ENCODE peak calls at places on chromosomes 3 and 15, in six cellular contexts. E, A, X, W, H and C are unnamed samples.

GRCh38 chr3:55484741-55485207 is 2.3 kb downstream of the WNT5A start:
- DNase-seq in H (no peak), W (no peak), X (no peak), A (no peak), E (no peak), C (no peak)

GRCh38 chr3:185215873-185216586 is 37.8 kb downstream of the EHHADH start:
- DNase-seq in X (no peak), E (peak), W (peak), H (no peak), A (peak), C (peak)

GRCh38 chr15:31216210-31216911 is 110.3 kb upstream of the KLF13 start:
- DNase-seq in E (peak), H (peak), W (peak), A (peak), X (peak), C (no peak)

GRCh38 chr3:139523718-139524117 is 15.8 kb downstream of the RBP1 start:
- DNase-seq in E (no peak), A (no peak), H (peak), X (no peak), W (no peak), C (no peak)

GRCh38 chr15:97745481-97746071 is 214.9 kb upstream of the ARRDC4 start:
- DNase-seq in A (peak), E (peak), W (peak), X (peak), H (peak), C (peak)

GRCh38 chr15:89587955-89588354 is 12.7 kb downstream of the TICRR start:
- DNase-seq in E (no peak), X (no peak), H (no peak), W (no peak), A (no peak), C (peak)

GRCh38 chr15:73993211-73993994 is 1.1 kb upstream of the PML start:
- DNase-seq in X (no peak), W (no peak), A (no peak), H (no peak), E (no peak), C (no peak)

GRCh38 chr15:51649659-51650521 is 27.3 kb upstream of the DMXL2 start:
- DNase-seq in H (no peak), W (peak), E (peak), X (no peak), A (peak), C (peak)

GRCh38 chr15:81923561-81924350 is 122.1 kb downstream of the MEX3B start:
- DNase-seq in W (no peak), E (no peak), A (no peak), X (no peak), H (no peak), C (no peak)

GRCh38 chr15:49946681-49947080 is 172.4 kb downstream of the ATP8B4 start:
- DNase-seq in E (no peak), H (no peak), A (no peak), X (no peak), W (no peak), C (no peak)

GRCh38 chr3:160707187-160707789 is 30.3 kb downstream of the ARL14 start:
- DNase-seq in E (peak), H (no peak), W (peak), A (no peak), X (no peak), C (peak)

GRCh38 chr3:147422934-147423599 is 13.9 kb downstream of the ZIC1 start:
- DNase-seq in E (no peak), A (no peak), H (no peak), X (peak), W (no peak), C (no peak)

GRCh38 chr15:97023131-97023844 is 692.8 kb downstream of the NR2F2 start:
- DNase-seq in W (no peak), X (no peak), A (no peak), E (no peak), H (no peak), C (peak)

GRCh38 chr3:56468184-56469106 is at the start of gene ERC2:
- DNase-seq in E (peak), A (peak), H (peak), X (peak), W (peak), C (peak)

GRCh38 chr3:44125882-44126281 is 115.8 kb upstream of the TOPAZ1 start:
- DNase-seq in E (no peak), A (no peak), H (no peak), X (no peak), W (no peak), C (no peak)

GRCh38 chr3:157082305-157082981 is 77.5 kb downstream of the CCNL1 start:
- DNase-seq in A (no peak), W (no peak), E (no peak), H (no peak), X (no peak), C (no peak)

GRCh38 chr15:47964229-47964628 is 156.6 kb upstream of the SLC24A5 start:
- DNase-seq in W (no peak), E (no peak), X (no peak), A (no peak), H (no peak), C (no peak)

GRCh38 chr15:70524470-70524869 is 238.9 kb downstream of the UACA start:
- DNase-seq in E (no peak), X (no peak), A (no peak), H (no peak), W (no peak), C (no peak)

GRCh38 chr3:43330981-43331380 is 44.6 kb downstream of the SNRK start:
- DNase-seq in X (no peak), W (no peak), H (no peak), A (no peak), E (no peak), C (no peak)

GRCh38 chr3:117063910-117064309 is 354.3 kb downstream of the TUSC7 start:
- DNase-seq in X (no peak), E (peak), W (no peak), H (no peak), A (no peak), C (no peak)

GRCh38 chr15:42094512-42094963 is at the start of gene PLA2G4D:
- DNase-seq in A (no peak), W (no peak), E (no peak), H (no peak), X (no peak), C (no peak)

GRCh38 chr3:149501524-149501923 is 27.0 kb downstream of the TM4SF4 start:
- DNase-seq in W (no peak), H (no peak), A (no peak), E (no peak), X (no peak), C (peak)

GRCh38 chr3:133490468-133491351 is 82.8 kb upstream of the CDV3 start:
- DNase-seq in W (no peak), X (no peak), E (no peak), A (no peak), H (no peak), C (no peak)

GRCh38 chr15:70532536-70533186 is 230.7 kb downstream of the UACA start:
- DNase-seq in E (no peak), A (no peak), H (peak), W (no peak), X (no peak), C (no peak)

GRCh38 chr3:46607603-46608028 is 4.7 kb upstream of the FAM240A start:
- DNase-seq in A (peak), H (peak), X (peak), W (peak), E (peak), C (no peak)

DNA sequence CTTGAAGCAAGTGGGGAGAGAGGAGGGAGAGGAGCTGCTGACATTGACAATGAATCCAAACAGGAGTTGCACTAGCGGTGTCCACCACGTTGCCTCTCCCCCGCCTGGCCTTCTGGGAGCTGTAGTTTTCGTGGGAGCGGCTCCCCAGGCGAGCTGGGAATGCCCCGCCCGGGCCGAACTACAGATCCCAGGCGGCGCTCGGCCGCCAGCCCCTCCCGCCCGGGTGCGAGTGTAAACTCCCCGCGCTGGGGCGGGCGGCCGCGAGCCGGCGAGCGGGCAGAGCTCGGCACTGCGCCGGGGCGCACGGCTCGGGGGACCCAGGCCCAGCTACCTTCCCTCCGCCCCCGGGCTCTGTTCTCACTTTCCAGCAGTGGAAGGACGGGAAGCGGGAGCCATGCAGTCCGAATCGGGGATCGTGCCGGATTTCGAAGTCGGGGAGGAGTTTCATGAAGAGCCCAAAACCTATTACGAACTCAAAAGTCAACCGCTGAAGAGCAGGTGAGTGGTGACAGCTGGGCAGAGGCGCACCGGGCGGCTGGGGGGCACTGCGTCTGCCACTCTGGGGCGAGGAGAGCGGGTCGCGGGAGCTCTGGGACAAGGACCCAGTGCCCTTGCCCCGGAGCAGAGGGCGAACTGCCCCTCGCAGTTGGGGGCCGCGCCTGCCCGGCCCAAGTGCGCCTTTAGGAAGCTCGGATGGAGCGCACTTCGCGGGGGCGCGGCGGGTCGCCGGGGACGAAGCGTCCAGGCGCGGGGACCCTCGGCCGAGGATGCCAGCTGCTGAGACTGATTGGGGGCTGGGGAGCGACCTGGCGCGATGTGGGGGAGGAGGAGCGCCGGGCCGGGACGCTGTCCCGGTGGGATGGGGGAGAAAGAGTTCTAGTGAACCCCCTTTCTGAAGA is at the start of gene MITF:
- DNase-seq in H (peak), W (peak), E (peak), A (peak), X (peak), C (peak)
- TF ChIP-seq JUN in H (no peak), W (no peak), E (peak), A (no peak), X (no peak), C (no peak)

GRCh38 chr3:72665103-72665502 is 183.1 kb downstream of the SHQ1 start:
- DNase-seq in A (no peak), E (no peak), X (no peak), H (no peak), W (no peak), C (no peak)

GRCh38 chr3:72664171-72664570 is 184.1 kb downstream of the SHQ1 start:
- DNase-seq in W (no peak), E (no peak), H (no peak), X (no peak), A (peak), C (no peak)

GRCh38 chr3:72664576-72664975 is 183.7 kb downstream of the SHQ1 start:
- DNase-seq in X (no peak), H (no peak), A (no peak), W (no peak), E (no peak), C (no peak)

GRCh38 chr3:72666444-72666755 is 181.8 kb downstream of the SHQ1 start:
- DNase-seq in X (no peak), W (no peak), E (no peak), A (no peak), H (no peak), C (no peak)

DNA sequence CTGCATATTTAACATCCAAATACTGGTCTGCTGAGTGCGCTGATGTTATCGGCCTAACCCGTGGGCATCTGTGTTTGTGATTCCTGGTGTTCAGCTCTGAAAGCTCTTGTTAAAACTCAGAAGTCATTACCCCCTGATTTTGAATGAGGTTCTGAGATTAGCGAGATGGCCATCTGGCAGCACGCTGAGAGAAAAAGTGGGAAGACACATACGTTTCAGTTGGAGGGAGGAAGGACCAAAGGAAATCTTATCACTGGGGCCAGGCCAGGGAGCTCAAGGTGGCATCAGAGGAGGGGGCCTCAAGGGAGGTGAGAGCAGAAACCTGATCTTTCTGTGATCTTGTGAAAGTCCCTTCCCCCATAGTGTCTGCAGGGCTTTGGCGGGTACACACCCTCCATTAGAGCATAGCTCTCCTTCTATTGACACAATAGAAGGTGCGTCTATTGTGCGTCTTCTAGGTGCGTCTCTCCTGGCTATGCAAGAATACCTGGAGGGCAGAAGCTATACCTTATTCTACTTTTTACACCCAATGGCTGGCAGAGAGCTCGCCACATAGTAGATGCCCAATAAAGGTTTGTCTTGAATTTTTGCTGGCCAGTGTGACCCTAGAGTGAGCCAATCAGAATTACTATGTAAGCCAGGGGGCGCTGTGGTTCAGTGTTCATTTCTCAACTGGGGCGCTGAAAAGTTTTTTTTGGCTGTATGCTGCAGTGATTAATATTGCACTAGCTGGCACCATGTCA is 182.4 kb downstream of the SHQ1 start:
- DNase-seq in E (peak), A (peak), X (peak), H (peak), W (no peak), C (peak)
- TF ChIP-seq JUN in E (no peak), A (no peak), X (no peak), H (no peak), W (no peak), C (no peak)

GRCh38 chr15:56835598-56836275 is 82.7 kb upstream of the TCF12 start:
- DNase-seq in A (no peak), E (no peak), H (no peak), X (no peak), W (no peak), C (no peak)

GRCh38 chr15:56839641-56840040 is 78.8 kb upstream of the TCF12 start:
- DNase-seq in E (no peak), H (no peak), A (no peak), W (no peak), X (no peak), C (no peak)

GRCh38 chr15:56838085-56838484 is 80.4 kb upstream of the TCF12 start:
- DNase-seq in W (no peak), X (no peak), A (no peak), H (no peak), E (no peak), C (no peak)

GRCh38 chr15:56839099-56839498 is 79.3 kb upstream of the TCF12 start:
- DNase-seq in W (no peak), X (no peak), A (no peak), E (no peak), H (no peak), C (no peak)

GRCh38 chr15:56837281-56837680 is 81.2 kb upstream of the TCF12 start:
- DNase-seq in H (no peak), X (no peak), W (no peak), A (no peak), E (no peak), C (no peak)
- TF ChIP-seq JUN in H (no peak), X (no peak), W (no peak), A (no peak), E (no peak), C (no peak)

GRCh38 chr3:9229325-9229724 is 20.1 kb downstream of the SRGAP3 start:
- DNase-seq in X (no peak), A (no peak), E (no peak), W (no peak), H (no peak), C (no peak)

GRCh38 chr3:9223683-9224082 is 25.8 kb downstream of the SRGAP3 start:
- DNase-seq in W (no peak), H (no peak), E (no peak), A (no peak), X (no peak), C (no peak)

GRCh38 chr3:9224490-9224889 is 25.0 kb downstream of the SRGAP3 start:
- DNase-seq in X (no peak), E (no peak), A (no peak), W (no peak), H (no peak), C (no peak)

GRCh38 chr3:9225268-9225667 is 24.2 kb downstream of the SRGAP3 start:
- DNase-seq in X (no peak), A (no peak), H (no peak), W (no peak), E (no peak), C (no peak)

DNA sequence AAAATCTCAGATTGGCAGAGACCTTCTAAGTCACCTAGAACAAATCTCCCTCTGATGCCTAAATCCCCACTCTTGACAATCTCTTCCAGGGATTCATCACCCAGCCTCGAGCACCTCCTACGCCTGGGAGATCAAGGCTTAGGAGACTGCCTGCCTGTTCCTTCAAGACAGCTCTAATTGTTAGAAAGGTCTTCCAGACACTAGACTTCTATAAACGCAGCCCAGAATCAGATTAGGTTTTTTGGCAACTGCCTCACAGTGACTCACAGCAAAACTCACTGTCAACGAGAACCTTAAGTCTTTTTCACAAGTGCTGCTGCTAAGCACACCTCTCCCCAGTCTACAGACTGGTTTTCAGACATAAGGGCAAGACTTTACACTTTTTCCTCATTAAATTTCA is 23.1 kb downstream of the SRGAP3 start:
- DNase-seq in E (no peak), W (no peak), A (no peak), H (no peak), X (no peak), C (no peak)
- TF ChIP-seq JUN in E (no peak), W (no peak), A (no peak), H (no peak), X (no peak), C (no peak)

DNA sequence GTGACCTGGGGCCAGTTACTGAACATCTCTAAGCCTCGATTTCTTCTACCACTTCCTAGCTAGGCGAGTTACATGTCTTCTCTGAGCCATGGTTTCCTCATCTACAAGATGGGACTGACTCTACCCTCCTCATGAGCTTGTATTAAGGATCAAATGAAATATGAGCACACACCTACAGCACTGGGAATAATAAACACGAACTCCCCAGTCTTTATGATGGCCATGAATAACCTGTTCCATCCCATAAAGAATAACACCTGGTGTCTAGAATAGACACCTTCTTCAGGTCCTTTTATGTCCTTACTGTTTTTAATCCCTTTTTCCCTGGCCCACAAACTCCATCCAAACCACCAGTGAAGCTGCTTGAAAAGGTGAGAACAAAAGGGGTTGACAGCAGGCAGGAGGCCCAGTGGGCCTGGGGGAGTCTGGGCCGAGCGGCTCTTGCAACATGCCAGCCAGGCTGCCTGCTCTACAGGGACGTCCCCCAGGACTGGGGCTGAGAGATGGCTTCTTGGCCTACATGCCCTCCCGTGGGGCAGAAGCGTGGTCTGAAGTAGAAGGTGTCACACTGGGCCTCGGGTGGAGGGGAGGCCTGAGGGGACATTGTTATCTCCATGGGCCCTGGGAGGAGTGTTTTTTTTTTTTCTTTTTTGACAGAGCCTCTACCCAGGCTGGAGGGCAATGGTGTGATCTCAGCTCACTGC is 178.2 kb downstream of the RAB11A start:
- DNase-seq in A (no peak), W (no peak), X (no peak), E (no peak), H (no peak), C (no peak)
- TF ChIP-seq JUN in A (no peak), W (no peak), X (no peak), E (no peak), H (no peak), C (no peak)

DNA sequence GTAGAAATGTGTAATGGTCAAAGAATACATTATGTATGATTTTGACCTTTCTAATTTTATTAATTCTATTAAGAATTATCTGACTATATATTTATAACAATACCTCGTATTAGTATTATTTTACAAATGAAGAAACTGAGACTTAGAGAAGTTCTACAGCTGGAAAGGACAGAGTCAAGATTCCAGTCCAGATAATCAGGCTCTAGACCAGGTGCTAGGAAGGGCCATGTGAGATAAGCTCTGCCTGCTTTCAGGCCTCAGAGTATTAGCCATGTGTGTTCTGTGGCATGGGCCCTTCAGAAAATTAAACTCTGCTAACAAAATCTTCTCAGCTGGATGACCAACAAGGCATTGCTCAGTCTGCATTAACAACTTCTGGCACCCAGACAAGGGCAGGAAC is 87.5 kb downstream of the CD200R1L start:
- DNase-seq in H (no peak), X (no peak), A (no peak), W (no peak), E (no peak), C (no peak)
- TF ChIP-seq JUN in H (no peak), X (no peak), A (no peak), W (no peak), E (no peak), C (no peak)